ENCODE peak calls at places on chromosomes 12 and 14, in six cellular contexts. One of them, this sample, is unnamed.

GRCh38 chr14:50363734-50364113 is 33.0 kb downstream of the CDKL1 start:
- DNase-seq in upper lobe of right lung: no peak
- DNase-seq in NCI-H1092: no peak
- DNase-seq in GM19239: peak; percentile 70
- DNase-seq in iPS-NIHi11: no peak
- DNase-seq in stimulated activated CD4-positive, alpha-beta T cell treated with anti-CD3 and anti-CD28 coated beads, Interleukin-2, amount 100 ng/mL, for 24 hours: peak; percentile 36
- DNase-seq in this sample: peak; percentile 49

GRCh38 chr12:99619389-99620158 is 28.0 kb upstream of the GARIN6 start:
- DNase-seq in upper lobe of right lung: no peak
- DNase-seq in GM19239: no peak
- DNase-seq in iPS-NIHi11: peak; percentile 38
- DNase-seq in NCI-H1092: no peak
- DNase-seq in stimulated activated CD4-positive, alpha-beta T cell treated with anti-CD3 and anti-CD28 coated beads, Interleukin-2, amount 100 ng/mL, for 24 hours: no peak
- DNase-seq in this sample: no peak

GRCh38 chr14:30558675-30559555 is at the start of gene G2E3:
- DNase-seq in stimulated activated CD4-positive, alpha-beta T cell treated with anti-CD3 and anti-CD28 coated beads, Interleukin-2, amount 100 ng/mL, for 24 hours: peak; percentile 91
- DNase-seq in iPS-NIHi11: peak; percentile 91
- DNase-seq in upper lobe of right lung: peak; percentile 94
- DNase-seq in NCI-H1092: peak; percentile 89
- DNase-seq in GM19239: peak; percentile 75
- DNase-seq in this sample: peak; percentile 93

GRCh38 chr12:71846322-71846940 is 6.9 kb downstream of the TBC1D15 start:
- DNase-seq in NCI-H1092: no peak
- DNase-seq in iPS-NIHi11: peak; percentile 41
- DNase-seq in stimulated activated CD4-positive, alpha-beta T cell treated with anti-CD3 and anti-CD28 coated beads, Interleukin-2, amount 100 ng/mL, for 24 hours: no peak
- DNase-seq in upper lobe of right lung: no peak
- DNase-seq in GM19239: no peak
- DNase-seq in this sample: no peak

GRCh38 chr12:8948711-8949524 is 527 bp downstream of the M6PR start:
- DNase-seq in GM19239: peak; percentile 22
- DNase-seq in upper lobe of right lung: no peak
- DNase-seq in stimulated activated CD4-positive, alpha-beta T cell treated with anti-CD3 and anti-CD28 coated beads, Interleukin-2, amount 100 ng/mL, for 24 hours: no peak
- DNase-seq in iPS-NIHi11: no peak
- DNase-seq in NCI-H1092: no peak
- DNase-seq in this sample: peak; percentile 41

GRCh38 chr12:92487138-92487485 is 215.7 kb upstream of the PLEKHG7 start:
- DNase-seq in upper lobe of right lung: no peak
- DNase-seq in NCI-H1092: no peak
- DNase-seq in iPS-NIHi11: no peak
- DNase-seq in stimulated activated CD4-positive, alpha-beta T cell treated with anti-CD3 and anti-CD28 coated beads, Interleukin-2, amount 100 ng/mL, for 24 hours: no peak
- DNase-seq in GM19239: no peak
- DNase-seq in this sample: no peak

GRCh38 chr14:61139006-61139599 is 142.0 kb downstream of the TMEM30B start:
- DNase-seq in iPS-NIHi11: no peak
- DNase-seq in upper lobe of right lung: no peak
- DNase-seq in NCI-H1092: no peak
- DNase-seq in GM19239: no peak
- DNase-seq in stimulated activated CD4-positive, alpha-beta T cell treated with anti-CD3 and anti-CD28 coated beads, Interleukin-2, amount 100 ng/mL, for 24 hours: no peak
- DNase-seq in this sample: no peak

GRCh38 chr12:120229583-120230325 is 28.8 kb upstream of the RPLP0 start:
- DNase-seq in stimulated activated CD4-positive, alpha-beta T cell treated with anti-CD3 and anti-CD28 coated beads, Interleukin-2, amount 100 ng/mL, for 24 hours: no peak
- DNase-seq in NCI-H1092: no peak
- DNase-seq in iPS-NIHi11: no peak
- DNase-seq in GM19239: no peak
- DNase-seq in upper lobe of right lung: no peak
- DNase-seq in this sample: no peak

GRCh38 chr12:104279164-104279563 is 24.4 kb upstream of the EID3 start:
- DNase-seq in GM19239: no peak
- DNase-seq in stimulated activated CD4-positive, alpha-beta T cell treated with anti-CD3 and anti-CD28 coated beads, Interleukin-2, amount 100 ng/mL, for 24 hours: no peak
- DNase-seq in iPS-NIHi11: no peak
- DNase-seq in NCI-H1092: no peak
- DNase-seq in upper lobe of right lung: no peak
- DNase-seq in this sample: no peak

GRCh38 chr14:61662001-61662400 is 33.3 kb upstream of the HIF1A start:
- DNase-seq in NCI-H1092: no peak
- DNase-seq in upper lobe of right lung: no peak
- DNase-seq in iPS-NIHi11: no peak
- DNase-seq in stimulated activated CD4-positive, alpha-beta T cell treated with anti-CD3 and anti-CD28 coated beads, Interleukin-2, amount 100 ng/mL, for 24 hours: no peak
- DNase-seq in GM19239: no peak
- DNase-seq in this sample: no peak

GRCh38 chr12:19576421-19576925 is 137.2 kb downstream of the AEBP2 start:
- DNase-seq in GM19239: no peak
- DNase-seq in NCI-H1092: no peak
- DNase-seq in upper lobe of right lung: no peak
- DNase-seq in iPS-NIHi11: no peak
- DNase-seq in stimulated activated CD4-positive, alpha-beta T cell treated with anti-CD3 and anti-CD28 coated beads, Interleukin-2, amount 100 ng/mL, for 24 hours: no peak
- DNase-seq in this sample: no peak

GRCh38 chr12:42332301-42332894 is 6.4 kb downstream of the PPHLN1 start:
- DNase-seq in NCI-H1092: peak; percentile 4
- DNase-seq in iPS-NIHi11: peak; percentile 13
- DNase-seq in stimulated activated CD4-positive, alpha-beta T cell treated with anti-CD3 and anti-CD28 coated beads, Interleukin-2, amount 100 ng/mL, for 24 hours: peak; percentile 25
- DNase-seq in upper lobe of right lung: no peak
- DNase-seq in GM19239: peak; percentile 12
- DNase-seq in this sample: no peak

GRCh38 chr12:110312581-110313360 is 31.7 kb downstream of the ATP2A2 start:
- DNase-seq in NCI-H1092: no peak
- DNase-seq in stimulated activated CD4-positive, alpha-beta T cell treated with anti-CD3 and anti-CD28 coated beads, Interleukin-2, amount 100 ng/mL, for 24 hours: no peak
- DNase-seq in GM19239: no peak
- DNase-seq in upper lobe of right lung: no peak
- DNase-seq in iPS-NIHi11: no peak
- DNase-seq in this sample: no peak

GRCh38 chr14:24365600-24366374 is 2.2 kb upstream of the NFATC4 start:
- DNase-seq in NCI-H1092: peak; percentile 88
- DNase-seq in upper lobe of right lung: peak; percentile 89
- DNase-seq in stimulated activated CD4-positive, alpha-beta T cell treated with anti-CD3 and anti-CD28 coated beads, Interleukin-2, amount 100 ng/mL, for 24 hours: peak; percentile 56
- DNase-seq in iPS-NIHi11: peak; percentile 90
- DNase-seq in GM19239: peak; percentile 58
- DNase-seq in this sample: peak; percentile 76

GRCh38 chr12:62817556-62818271 is 117.2 kb downstream of the PPM1H start:
- DNase-seq in NCI-H1092: no peak
- DNase-seq in iPS-NIHi11: no peak
- DNase-seq in upper lobe of right lung: no peak
- DNase-seq in stimulated activated CD4-positive, alpha-beta T cell treated with anti-CD3 and anti-CD28 coated beads, Interleukin-2, amount 100 ng/mL, for 24 hours: no peak
- DNase-seq in GM19239: no peak
- DNase-seq in this sample: no peak

GRCh38 chr12:100956311-100956852 is 161.8 kb downstream of the ANO4 start:
- DNase-seq in NCI-H1092: no peak
- DNase-seq in GM19239: no peak
- DNase-seq in stimulated activated CD4-positive, alpha-beta T cell treated with anti-CD3 and anti-CD28 coated beads, Interleukin-2, amount 100 ng/mL, for 24 hours: no peak
- DNase-seq in upper lobe of right lung: no peak
- DNase-seq in iPS-NIHi11: no peak
- DNase-seq in this sample: no peak

GRCh38 chr14:38623661-38624060 is 367.8 kb upstream of the CLEC14A start:
- DNase-seq in NCI-H1092: no peak
- DNase-seq in upper lobe of right lung: no peak
- DNase-seq in iPS-NIHi11: no peak
- DNase-seq in stimulated activated CD4-positive, alpha-beta T cell treated with anti-CD3 and anti-CD28 coated beads, Interleukin-2, amount 100 ng/mL, for 24 hours: no peak
- DNase-seq in GM19239: no peak
- DNase-seq in this sample: no peak

GRCh38 chr14:37988472-37988871 is 219.2 kb upstream of the SSTR1 start:
- DNase-seq in upper lobe of right lung: no peak
- DNase-seq in stimulated activated CD4-positive, alpha-beta T cell treated with anti-CD3 and anti-CD28 coated beads, Interleukin-2, amount 100 ng/mL, for 24 hours: no peak
- DNase-seq in iPS-NIHi11: no peak
- DNase-seq in NCI-H1092: no peak
- DNase-seq in GM19239: no peak
- DNase-seq in this sample: no peak

GRCh38 chr12:581321-581720 is 81.9 kb downstream of the NINJ2 start:
- DNase-seq in upper lobe of right lung: no peak
- DNase-seq in NCI-H1092: no peak
- DNase-seq in GM19239: no peak
- DNase-seq in iPS-NIHi11: no peak
- DNase-seq in stimulated activated CD4-positive, alpha-beta T cell treated with anti-CD3 and anti-CD28 coated beads, Interleukin-2, amount 100 ng/mL, for 24 hours: no peak
- DNase-seq in this sample: no peak

GRCh38 chr12:113049976-113050742 is 6.4 kb upstream of the DTX1 start:
- DNase-seq in upper lobe of right lung: peak; percentile 65
- DNase-seq in NCI-H1092: no peak
- DNase-seq in iPS-NIHi11: peak; percentile 82
- DNase-seq in GM19239: peak; percentile 60
- DNase-seq in stimulated activated CD4-positive, alpha-beta T cell treated with anti-CD3 and anti-CD28 coated beads, Interleukin-2, amount 100 ng/mL, for 24 hours: no peak
- DNase-seq in this sample: peak; percentile 3

GRCh38 chr12:46884362-46884761 is 58.6 kb upstream of the SLC38A4 start:
- DNase-seq in upper lobe of right lung: no peak
- DNase-seq in iPS-NIHi11: no peak
- DNase-seq in GM19239: no peak
- DNase-seq in stimulated activated CD4-positive, alpha-beta T cell treated with anti-CD3 and anti-CD28 coated beads, Interleukin-2, amount 100 ng/mL, for 24 hours: no peak
- DNase-seq in NCI-H1092: no peak
- DNase-seq in this sample: no peak

GRCh38 chr12:53743277-53744129 is 8.3 kb downstream of the CISTR start:
- DNase-seq in NCI-H1092: peak; percentile 13
- DNase-seq in upper lobe of right lung: peak; percentile 69
- DNase-seq in iPS-NIHi11: peak; percentile 86
- DNase-seq in stimulated activated CD4-positive, alpha-beta T cell treated with anti-CD3 and anti-CD28 coated beads, Interleukin-2, amount 100 ng/mL, for 24 hours: peak; percentile 68
- DNase-seq in GM19239: peak; percentile 67
- DNase-seq in this sample: peak; percentile 76

GRCh38 chr12:67925077-67925476 is 64.2 kb upstream of the IFNG-AS1 start:
- DNase-seq in GM19239: no peak
- DNase-seq in stimulated activated CD4-positive, alpha-beta T cell treated with anti-CD3 and anti-CD28 coated beads, Interleukin-2, amount 100 ng/mL, for 24 hours: no peak
- DNase-seq in iPS-NIHi11: no peak
- DNase-seq in upper lobe of right lung: no peak
- DNase-seq in NCI-H1092: no peak
- DNase-seq in this sample: no peak